ENCODE peak calls at places on chromosome 5, in ten cellular contexts. One of them, this sample, is unnamed.

GRCh38 chr5:81825237-81825636 is 74.3 kb upstream of the SSBP2 start:
- DNase-seq in GM12865: no peak
- DNase-seq in cardiac muscle cell: peak
- DNase-seq in left ventricle myocardium inferior: peak
- DNase-seq in WTC11: no peak
- DNase-seq in ovary: no peak
- DNase-seq in CD8-positive, alpha-beta T cell: no peak
- DNase-seq in RWPE2: peak
- DNase-seq in MCF 10A: peak
- DNase-seq in neural crest cell: no peak
- DNase-seq in this sample: no peak

GRCh38 chr5:58263291-58263690 is 196.6 kb downstream of the PLK2 start:
- DNase-seq in GM12865: no peak
- DNase-seq in cardiac muscle cell: no peak
- DNase-seq in left ventricle myocardium inferior: no peak
- DNase-seq in WTC11: no peak
- DNase-seq in ovary: no peak
- DNase-seq in CD8-positive, alpha-beta T cell: no peak
- DNase-seq in RWPE2: no peak
- DNase-seq in MCF 10A: no peak
- DNase-seq in neural crest cell: no peak
- DNase-seq in this sample: no peak

GRCh38 chr5:75668988-75669760 is 48.1 kb downstream of the POC5 start:
- DNase-seq in GM12865: peak
- DNase-seq in cardiac muscle cell: no peak
- DNase-seq in left ventricle myocardium inferior: no peak
- DNase-seq in WTC11: no peak
- DNase-seq in ovary: no peak
- DNase-seq in CD8-positive, alpha-beta T cell: peak
- DNase-seq in RWPE2: no peak
- DNase-seq in MCF 10A: peak
- DNase-seq in neural crest cell: no peak
- DNase-seq in this sample: no peak

GRCh38 chr5:64665243-64665642 is 25.1 kb upstream of the SHISAL2B start:
- DNase-seq in GM12865: no peak
- DNase-seq in cardiac muscle cell: no peak
- DNase-seq in left ventricle myocardium inferior: no peak
- DNase-seq in WTC11: no peak
- DNase-seq in ovary: no peak
- DNase-seq in CD8-positive, alpha-beta T cell: no peak
- DNase-seq in RWPE2: no peak
- DNase-seq in MCF 10A: no peak
- DNase-seq in neural crest cell: no peak
- DNase-seq in this sample: no peak

GRCh38 chr5:10393491-10393890 is 40.0 kb downstream of the MARCHF6 start:
- DNase-seq in GM12865: no peak
- DNase-seq in cardiac muscle cell: no peak
- DNase-seq in left ventricle myocardium inferior: no peak
- DNase-seq in WTC11: no peak
- DNase-seq in ovary: no peak
- DNase-seq in CD8-positive, alpha-beta T cell: no peak
- DNase-seq in RWPE2: no peak
- DNase-seq in MCF 10A: no peak
- DNase-seq in neural crest cell: no peak
- DNase-seq in this sample: no peak

GRCh38 chr5:33994845-33995244 is 10.4 kb upstream of the SLC45A2 start:
- DNase-seq in GM12865: no peak
- DNase-seq in cardiac muscle cell: no peak
- DNase-seq in left ventricle myocardium inferior: no peak
- DNase-seq in WTC11: no peak
- DNase-seq in ovary: no peak
- DNase-seq in CD8-positive, alpha-beta T cell: no peak
- DNase-seq in RWPE2: no peak
- DNase-seq in MCF 10A: peak
- DNase-seq in neural crest cell: no peak
- DNase-seq in this sample: no peak

GRCh38 chr5:113510836-113511451 is 2.5 kb upstream of the YTHDC2 start:
- DNase-seq in GM12865: peak
- DNase-seq in cardiac muscle cell: peak
- DNase-seq in left ventricle myocardium inferior: no peak
- DNase-seq in WTC11: no peak
- DNase-seq in ovary: no peak
- DNase-seq in CD8-positive, alpha-beta T cell: no peak
- DNase-seq in RWPE2: no peak
- DNase-seq in MCF 10A: peak
- DNase-seq in neural crest cell: no peak
- DNase-seq in this sample: no peak

GRCh38 chr5:7015586-7016256 is 302.5 kb downstream of the TENT4A start:
- DNase-seq in GM12865: no peak
- DNase-seq in cardiac muscle cell: no peak
- DNase-seq in left ventricle myocardium inferior: no peak
- DNase-seq in WTC11: peak
- DNase-seq in ovary: no peak
- DNase-seq in CD8-positive, alpha-beta T cell: no peak
- DNase-seq in RWPE2: no peak
- DNase-seq in MCF 10A: no peak
- DNase-seq in neural crest cell: no peak
- DNase-seq in this sample: no peak

GRCh38 chr5:142748568-142749249 is 21.5 kb upstream of the ARHGAP26 start:
- DNase-seq in GM12865: peak
- DNase-seq in cardiac muscle cell: peak
- DNase-seq in left ventricle myocardium inferior: peak
- DNase-seq in WTC11: peak
- DNase-seq in ovary: no peak
- DNase-seq in CD8-positive, alpha-beta T cell: peak
- DNase-seq in RWPE2: no peak
- DNase-seq in MCF 10A: peak
- DNase-seq in neural crest cell: no peak
- DNase-seq in this sample: no peak

DNA sequence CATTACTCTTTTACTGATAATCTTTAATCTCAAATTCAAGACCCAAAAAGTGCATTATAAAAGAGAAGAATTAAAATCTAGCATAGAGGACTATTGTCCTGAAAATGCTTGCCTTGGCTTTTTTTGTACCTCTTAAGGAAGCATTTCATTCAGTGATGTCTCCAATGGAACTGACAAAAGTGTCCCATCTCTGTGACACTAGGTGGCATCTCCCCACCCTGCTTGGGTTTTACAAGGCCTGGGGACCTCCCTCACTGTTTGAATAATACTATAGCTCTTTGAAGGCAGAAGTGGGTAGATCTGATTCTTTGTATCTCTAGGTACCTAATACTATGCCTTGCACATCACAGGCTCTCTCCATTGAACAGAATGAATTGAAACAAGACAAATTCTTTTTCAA is 180.6 kb downstream of the EPB41L4A start:
- DNase-seq in GM12865: peak
- DNase-seq in cardiac muscle cell: no peak
- DNase-seq in left ventricle myocardium inferior: no peak
- DNase-seq in WTC11: no peak
- DNase-seq in ovary: no peak
- DNase-seq in CD8-positive, alpha-beta T cell: no peak
- DNase-seq in RWPE2: no peak
- DNase-seq in MCF 10A: no peak
- DNase-seq in neural crest cell: no peak
- DNase-seq in this sample: no peak
- TF ChIP-seq CTCF in GM12865: peak
- TF ChIP-seq CTCF in cardiac muscle cell: no peak
- TF ChIP-seq CTCF in left ventricle myocardium inferior: peak
- TF ChIP-seq CTCF in WTC11: no peak
- TF ChIP-seq CTCF in ovary: no peak
- TF ChIP-seq CTCF in CD8-positive, alpha-beta T cell: no peak
- TF ChIP-seq CTCF in RWPE2: no peak
- TF ChIP-seq CTCF in MCF 10A: no peak
- TF ChIP-seq CTCF in neural crest cell: no peak
- TF ChIP-seq CTCF in this sample: no peak

GRCh38 chr5:24110019-24110615 is 534.7 kb downstream of the CDH10 start:
- DNase-seq in GM12865: no peak
- DNase-seq in cardiac muscle cell: peak
- DNase-seq in left ventricle myocardium inferior: no peak
- DNase-seq in WTC11: no peak
- DNase-seq in ovary: no peak
- DNase-seq in CD8-positive, alpha-beta T cell: no peak
- DNase-seq in RWPE2: no peak
- DNase-seq in MCF 10A: peak
- DNase-seq in neural crest cell: no peak
- DNase-seq in this sample: no peak
- TF ChIP-seq CTCF in GM12865: peak
- TF ChIP-seq CTCF in cardiac muscle cell: peak
- TF ChIP-seq CTCF in left ventricle myocardium inferior: peak
- TF ChIP-seq CTCF in WTC11: no peak
- TF ChIP-seq CTCF in ovary: no peak
- TF ChIP-seq CTCF in CD8-positive, alpha-beta T cell: no peak
- TF ChIP-seq CTCF in RWPE2: peak
- TF ChIP-seq CTCF in MCF 10A: peak
- TF ChIP-seq CTCF in neural crest cell: peak
- TF ChIP-seq CTCF in this sample: peak

GRCh38 chr5:93894471-93895354 is 153.3 kb upstream of the POU5F2 start:
- DNase-seq in GM12865: no peak
- DNase-seq in cardiac muscle cell: no peak
- DNase-seq in left ventricle myocardium inferior: no peak
- DNase-seq in WTC11: no peak
- DNase-seq in ovary: no peak
- DNase-seq in CD8-positive, alpha-beta T cell: no peak
- DNase-seq in RWPE2: no peak
- DNase-seq in MCF 10A: no peak
- DNase-seq in neural crest cell: no peak
- DNase-seq in this sample: no peak
- TF ChIP-seq CTCF in GM12865: no peak
- TF ChIP-seq CTCF in cardiac muscle cell: peak
- TF ChIP-seq CTCF in left ventricle myocardium inferior: peak
- TF ChIP-seq CTCF in WTC11: no peak
- TF ChIP-seq CTCF in ovary: no peak
- TF ChIP-seq CTCF in CD8-positive, alpha-beta T cell: no peak
- TF ChIP-seq CTCF in RWPE2: peak
- TF ChIP-seq CTCF in MCF 10A: peak
- TF ChIP-seq CTCF in neural crest cell: peak
- TF ChIP-seq CTCF in this sample: peak

GRCh38 chr5:127367912-127368468 is 77.4 kb downstream of the MEGF10 start:
- DNase-seq in GM12865: no peak
- DNase-seq in cardiac muscle cell: no peak
- DNase-seq in left ventricle myocardium inferior: no peak
- DNase-seq in WTC11: no peak
- DNase-seq in ovary: no peak
- DNase-seq in CD8-positive, alpha-beta T cell: no peak
- DNase-seq in RWPE2: no peak
- DNase-seq in MCF 10A: peak
- DNase-seq in neural crest cell: no peak
- DNase-seq in this sample: no peak

GRCh38 chr5:127375124-127375523 is 84.5 kb downstream of the MEGF10 start:
- DNase-seq in GM12865: no peak
- DNase-seq in cardiac muscle cell: no peak
- DNase-seq in left ventricle myocardium inferior: no peak
- DNase-seq in WTC11: no peak
- DNase-seq in ovary: no peak
- DNase-seq in CD8-positive, alpha-beta T cell: no peak
- DNase-seq in RWPE2: no peak
- DNase-seq in MCF 10A: no peak
- DNase-seq in neural crest cell: no peak
- DNase-seq in this sample: no peak

GRCh38 chr5:127369772-127370171 is 79.2 kb downstream of the MEGF10 start:
- DNase-seq in GM12865: no peak
- DNase-seq in cardiac muscle cell: peak
- DNase-seq in left ventricle myocardium inferior: no peak
- DNase-seq in WTC11: no peak
- DNase-seq in ovary: no peak
- DNase-seq in CD8-positive, alpha-beta T cell: no peak
- DNase-seq in RWPE2: no peak
- DNase-seq in MCF 10A: no peak
- DNase-seq in neural crest cell: no peak
- DNase-seq in this sample: no peak

GRCh38 chr5:127373858-127374491 is 83.4 kb downstream of the MEGF10 start:
- DNase-seq in GM12865: peak
- DNase-seq in cardiac muscle cell: no peak
- DNase-seq in left ventricle myocardium inferior: no peak
- DNase-seq in WTC11: no peak
- DNase-seq in ovary: no peak
- DNase-seq in CD8-positive, alpha-beta T cell: no peak
- DNase-seq in RWPE2: no peak
- DNase-seq in MCF 10A: no peak
- DNase-seq in neural crest cell: no peak
- DNase-seq in this sample: no peak
- TF ChIP-seq CTCF in GM12865: peak
- TF ChIP-seq CTCF in cardiac muscle cell: peak
- TF ChIP-seq CTCF in left ventricle myocardium inferior: no peak
- TF ChIP-seq CTCF in WTC11: peak
- TF ChIP-seq CTCF in ovary: no peak
- TF ChIP-seq CTCF in CD8-positive, alpha-beta T cell: no peak
- TF ChIP-seq CTCF in RWPE2: peak
- TF ChIP-seq CTCF in MCF 10A: peak
- TF ChIP-seq CTCF in neural crest cell: peak
- TF ChIP-seq CTCF in this sample: peak

GRCh38 chr5:90421136-90421535 is 11.6 kb upstream of the CETN3 start:
- DNase-seq in GM12865: peak
- DNase-seq in cardiac muscle cell: peak
- DNase-seq in left ventricle myocardium inferior: no peak
- DNase-seq in WTC11: peak
- DNase-seq in ovary: no peak
- DNase-seq in CD8-positive, alpha-beta T cell: no peak
- DNase-seq in RWPE2: no peak
- DNase-seq in MCF 10A: no peak
- DNase-seq in neural crest cell: no peak
- DNase-seq in this sample: no peak
- TF ChIP-seq CTCF in GM12865: peak
- TF ChIP-seq CTCF in cardiac muscle cell: peak
- TF ChIP-seq CTCF in left ventricle myocardium inferior: peak
- TF ChIP-seq CTCF in WTC11: no peak
- TF ChIP-seq CTCF in ovary: no peak
- TF ChIP-seq CTCF in CD8-positive, alpha-beta T cell: no peak
- TF ChIP-seq CTCF in RWPE2: peak
- TF ChIP-seq CTCF in MCF 10A: no peak
- TF ChIP-seq CTCF in neural crest cell: no peak
- TF ChIP-seq CTCF in this sample: peak

DNA sequence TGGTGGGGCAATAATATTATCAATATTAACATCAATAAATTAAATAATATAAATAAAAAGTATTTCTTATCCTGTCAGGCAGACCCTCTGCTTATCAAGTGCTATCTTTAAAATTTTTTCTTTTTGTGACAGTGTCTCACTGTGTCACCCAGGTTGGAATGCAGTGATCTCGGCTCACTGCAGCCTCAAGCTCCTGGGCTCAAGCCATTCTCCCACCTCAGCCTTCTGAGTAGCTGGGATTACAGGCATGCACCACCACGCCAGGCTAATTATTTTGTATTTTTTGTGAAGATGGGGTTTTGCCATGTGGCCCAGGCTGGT is 53.2 kb downstream of the NDST1 start:
- DNase-seq in GM12865: no peak
- DNase-seq in cardiac muscle cell: no peak
- DNase-seq in left ventricle myocardium inferior: no peak
- DNase-seq in WTC11: no peak
- DNase-seq in ovary: no peak
- DNase-seq in CD8-positive, alpha-beta T cell: no peak
- DNase-seq in RWPE2: no peak
- DNase-seq in MCF 10A: no peak
- DNase-seq in neural crest cell: no peak
- DNase-seq in this sample: no peak
- TF ChIP-seq CTCF in GM12865: no peak
- TF ChIP-seq CTCF in cardiac muscle cell: no peak
- TF ChIP-seq CTCF in left ventricle myocardium inferior: no peak
- TF ChIP-seq CTCF in WTC11: peak
- TF ChIP-seq CTCF in ovary: no peak
- TF ChIP-seq CTCF in CD8-positive, alpha-beta T cell: no peak
- TF ChIP-seq CTCF in RWPE2: peak
- TF ChIP-seq CTCF in MCF 10A: no peak
- TF ChIP-seq CTCF in neural crest cell: no peak
- TF ChIP-seq CTCF in this sample: no peak

This sample was measured in chondrocyte.